ENCODE peak calls at places on chromosomes 1 and 21, in six cellular contexts. One of them, this sample, is unnamed.

GRCh38 chr1:40078512-40079333 is 18.3 kb downstream of the PPT1 start:
- DNase-seq in uterus: no peak
- DNase-seq in esophagus muscularis mucosa: no peak
- DNase-seq in heart left ventricle: no peak
- DNase-seq in adrenal gland: peak
- DNase-seq in ovary: no peak
- DNase-seq in this sample: peak

GRCh38 chr1:89147707-89148106 is 21.8 kb upstream of the GBP2 start:
- DNase-seq in adrenal gland: no peak
- DNase-seq in ovary: no peak
- DNase-seq in heart left ventricle: no peak
- DNase-seq in esophagus muscularis mucosa: no peak
- DNase-seq in uterus: no peak
- DNase-seq in this sample: no peak

GRCh38 chr21:45228656-45229240 is 58.9 kb downstream of the POFUT2 start:
- DNase-seq in heart left ventricle: no peak
- DNase-seq in uterus: no peak
- DNase-seq in adrenal gland: no peak
- DNase-seq in ovary: no peak
- DNase-seq in esophagus muscularis mucosa: no peak
- DNase-seq in this sample: no peak

GRCh38 chr1:224528900-224529299 is 87.2 kb upstream of the CNIH3 start:
- DNase-seq in adrenal gland: no peak
- DNase-seq in uterus: no peak
- DNase-seq in ovary: no peak
- DNase-seq in heart left ventricle: no peak
- DNase-seq in esophagus muscularis mucosa: peak
- DNase-seq in this sample: no peak

GRCh38 chr21:43196789-43197188 is 28.0 kb downstream of the CRYAA start:
- DNase-seq in heart left ventricle: no peak
- DNase-seq in esophagus muscularis mucosa: no peak
- DNase-seq in uterus: no peak
- DNase-seq in ovary: no peak
- DNase-seq in adrenal gland: peak
- DNase-seq in this sample: peak

GRCh38 chr1:205493241-205494085 is 11.0 kb upstream of the CDK18 start:
- DNase-seq in uterus: peak
- DNase-seq in heart left ventricle: peak
- DNase-seq in adrenal gland: peak
- DNase-seq in ovary: peak
- DNase-seq in esophagus muscularis mucosa: no peak
- DNase-seq in this sample: no peak

GRCh38 chr1:222654849-222655248 is 37.0 kb downstream of the MIA3 start:
- DNase-seq in heart left ventricle: no peak
- DNase-seq in esophagus muscularis mucosa: no peak
- DNase-seq in adrenal gland: peak
- DNase-seq in uterus: no peak
- DNase-seq in ovary: no peak
- DNase-seq in this sample: no peak

GRCh38 chr1:204885288-204885711 is 14.6 kb downstream of the NFASC start:
- DNase-seq in esophagus muscularis mucosa: no peak
- DNase-seq in uterus: peak
- DNase-seq in adrenal gland: peak
- DNase-seq in ovary: peak
- DNase-seq in heart left ventricle: peak
- DNase-seq in this sample: no peak

GRCh38 chr21:34796518-34797201 is 127.9 kb downstream of the CLIC6 start:
- DNase-seq in heart left ventricle: no peak
- DNase-seq in ovary: no peak
- DNase-seq in uterus: no peak
- DNase-seq in adrenal gland: no peak
- DNase-seq in esophagus muscularis mucosa: no peak
- DNase-seq in this sample: peak

GRCh38 chr1:204971700-204972336 is 71.2 kb upstream of the CNTN2 start:
- DNase-seq in heart left ventricle: no peak
- DNase-seq in esophagus muscularis mucosa: no peak
- DNase-seq in ovary: no peak
- DNase-seq in adrenal gland: no peak
- DNase-seq in uterus: no peak
- DNase-seq in this sample: no peak

GRCh38 chr1:116528329-116529083 is 42.3 kb downstream of the CD58 start:
- DNase-seq in esophagus muscularis mucosa: no peak
- DNase-seq in adrenal gland: no peak
- DNase-seq in heart left ventricle: no peak
- DNase-seq in uterus: no peak
- DNase-seq in ovary: no peak
- DNase-seq in this sample: no peak
- TF ChIP-seq POLR2A in esophagus muscularis mucosa: no peak
- TF ChIP-seq POLR2A in adrenal gland: no peak
- TF ChIP-seq POLR2A in heart left ventricle: no peak
- TF ChIP-seq POLR2A in uterus: no peak
- TF ChIP-seq POLR2A in ovary: no peak
- TF ChIP-seq POLR2A in this sample: no peak

GRCh38 chr1:234716907-234717375 is 107.0 kb upstream of the IRF2BP2 start:
- DNase-seq in heart left ventricle: no peak
- DNase-seq in adrenal gland: no peak
- DNase-seq in ovary: no peak
- DNase-seq in uterus: no peak
- DNase-seq in esophagus muscularis mucosa: no peak
- DNase-seq in this sample: peak
- H3K4me3 ChIP-seq in heart left ventricle: no peak
- H3K4me3 ChIP-seq in adrenal gland: no peak
- H3K4me3 ChIP-seq in ovary: no peak
- H3K4me3 ChIP-seq in uterus: no peak
- H3K4me3 ChIP-seq in esophagus muscularis mucosa: no peak
- H3K4me3 ChIP-seq in this sample: no peak

DNA sequence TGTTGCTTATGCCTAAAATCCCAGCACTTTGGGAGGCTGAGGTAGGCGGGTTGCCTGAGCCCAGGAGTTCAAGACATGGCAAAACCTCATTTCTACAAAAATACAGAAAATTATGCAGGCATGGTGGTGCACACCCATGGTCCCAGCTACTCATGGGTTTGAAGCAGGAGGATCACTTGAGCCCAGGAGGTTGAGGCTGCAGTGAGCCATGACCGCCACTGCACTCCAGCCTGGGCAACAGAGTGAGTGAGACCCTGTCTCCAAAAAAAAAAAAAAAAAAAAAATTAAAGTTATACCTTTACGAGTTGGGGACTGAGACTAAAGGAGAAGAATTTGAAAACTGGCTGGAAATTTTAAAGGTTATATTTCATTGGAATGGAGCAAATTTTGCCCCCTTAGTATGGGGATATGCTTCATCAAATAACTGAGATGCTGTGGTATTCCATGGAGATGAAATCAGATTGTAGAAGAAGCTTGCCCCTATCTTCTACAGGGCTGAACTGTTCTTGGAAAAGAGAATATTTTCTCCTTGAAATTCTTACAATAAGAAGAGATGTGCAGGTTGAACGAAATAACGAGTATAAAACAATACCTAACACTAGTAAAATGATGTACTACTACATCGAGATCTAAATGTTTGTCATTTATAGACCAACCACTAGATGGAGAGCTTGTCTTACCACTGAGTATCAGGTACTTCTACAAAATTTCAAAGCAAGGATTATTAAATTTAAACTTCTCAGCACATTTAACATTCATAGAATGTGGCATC is 34.9 kb upstream of the SCYL3 start:
- DNase-seq in uterus: no peak
- DNase-seq in ovary: no peak
- DNase-seq in adrenal gland: no peak
- DNase-seq in heart left ventricle: no peak
- DNase-seq in esophagus muscularis mucosa: no peak
- DNase-seq in this sample: no peak
- TF ChIP-seq POLR2A in uterus: no peak
- TF ChIP-seq POLR2A in ovary: no peak
- TF ChIP-seq POLR2A in adrenal gland: no peak
- TF ChIP-seq POLR2A in heart left ventricle: no peak
- TF ChIP-seq POLR2A in esophagus muscularis mucosa: no peak
- TF ChIP-seq POLR2A in this sample: no peak

GRCh38 chr1:150152182-150152536 is 2.4 kb downstream of the PLEKHO1 start:
- DNase-seq in heart left ventricle: no peak
- DNase-seq in ovary: no peak
- DNase-seq in uterus: no peak
- DNase-seq in adrenal gland: no peak
- DNase-seq in esophagus muscularis mucosa: no peak
- DNase-seq in this sample: peak
- H3K4me3 ChIP-seq in heart left ventricle: no peak
- H3K4me3 ChIP-seq in ovary: peak
- H3K4me3 ChIP-seq in uterus: peak
- H3K4me3 ChIP-seq in adrenal gland: no peak
- H3K4me3 ChIP-seq in esophagus muscularis mucosa: peak
- H3K4me3 ChIP-seq in this sample: no peak

This sample was measured in thyroid gland.